ENCODE peak calls at places on chromosomes 5 and 9, in six cellular contexts. M is lower lobe of right lung, I is HL-60, W is GM13977, E is kidney epithelial cell, N is spleen. T is an unnamed sample.

GRCh38 chr5:174218162-174218561 is 172.7 kb downstream of the NSG2 start:
- DNase-seq in M (no peak), I (no peak), W (no peak), E (no peak), N (no peak), T (no peak)

GRCh38 chr9:96232539-96233241 is 69.3 kb downstream of the HSD17B3 start:
- DNase-seq in M (no peak), I (no peak), W (peak; percentile 69), E (no peak), N (no peak), T (peak; percentile 50)

GRCh38 chr5:137657073-137657472 is 78.8 kb downstream of the KLHL3 start:
- DNase-seq in M (no peak), I (no peak), W (no peak), E (no peak), N (no peak), T (no peak)

GRCh38 chr9:91392435-91392834 is 30.7 kb upstream of the AUH start:
- DNase-seq in M (no peak), I (no peak), W (no peak), E (no peak), N (no peak), T (no peak)

GRCh38 chr5:16574789-16575785 is 41.7 kb downstream of the RETREG1 start:
- DNase-seq in M (no peak), I (no peak), W (no peak), E (peak; percentile 56), N (no peak), T (peak; percentile 76)

GRCh38 chr5:45604092-45604491 is 92.1 kb downstream of the HCN1 start:
- DNase-seq in M (no peak), I (no peak), W (no peak), E (no peak), N (no peak), T (no peak)

GRCh38 chr5:2742921-2743679 is 8.4 kb downstream of the IRX2 start:
- DNase-seq in M (no peak), I (no peak), W (no peak), E (no peak), N (no peak), T (no peak)

GRCh38 chr9:118023649-118024048 is 319.4 kb downstream of the TLR4 start:
- DNase-seq in M (no peak), I (no peak), W (no peak), E (no peak), N (no peak), T (no peak)

GRCh38 chr9:131584858-131585257 is 39.5 kb downstream of the PRRT1B start:
- DNase-seq in M (no peak), I (no peak), W (no peak), E (no peak), N (peak; percentile 65), T (no peak)

GRCh38 chr9:91427873-91428272 is 4.2 kb upstream of the NFIL3 start:
- DNase-seq in M (no peak), I (no peak), W (no peak), E (no peak), N (no peak), T (no peak)

GRCh38 chr5:132019857-132020555 is 8.5 kb upstream of the ACSL6 start:
- DNase-seq in M (no peak), I (no peak), W (peak; percentile 83), E (no peak), N (peak; percentile 74), T (no peak)

GRCh38 chr5:147339313-147339712 is 104.5 kb downstream of the STK32A start:
- DNase-seq in M (no peak), I (no peak), W (no peak), E (no peak), N (no peak), T (no peak)

GRCh38 chr9:89850633-89851325 is 246.0 kb downstream of the GADD45G start:
- DNase-seq in M (peak; percentile 53), I (no peak), W (no peak), E (no peak), N (peak; percentile 17), T (peak; percentile 41)

GRCh38 chr9:105083246-105083645 is 155.3 kb upstream of the ABCA1 start:
- DNase-seq in M (no peak), I (no peak), W (no peak), E (no peak), N (no peak), T (no peak)

DNA sequence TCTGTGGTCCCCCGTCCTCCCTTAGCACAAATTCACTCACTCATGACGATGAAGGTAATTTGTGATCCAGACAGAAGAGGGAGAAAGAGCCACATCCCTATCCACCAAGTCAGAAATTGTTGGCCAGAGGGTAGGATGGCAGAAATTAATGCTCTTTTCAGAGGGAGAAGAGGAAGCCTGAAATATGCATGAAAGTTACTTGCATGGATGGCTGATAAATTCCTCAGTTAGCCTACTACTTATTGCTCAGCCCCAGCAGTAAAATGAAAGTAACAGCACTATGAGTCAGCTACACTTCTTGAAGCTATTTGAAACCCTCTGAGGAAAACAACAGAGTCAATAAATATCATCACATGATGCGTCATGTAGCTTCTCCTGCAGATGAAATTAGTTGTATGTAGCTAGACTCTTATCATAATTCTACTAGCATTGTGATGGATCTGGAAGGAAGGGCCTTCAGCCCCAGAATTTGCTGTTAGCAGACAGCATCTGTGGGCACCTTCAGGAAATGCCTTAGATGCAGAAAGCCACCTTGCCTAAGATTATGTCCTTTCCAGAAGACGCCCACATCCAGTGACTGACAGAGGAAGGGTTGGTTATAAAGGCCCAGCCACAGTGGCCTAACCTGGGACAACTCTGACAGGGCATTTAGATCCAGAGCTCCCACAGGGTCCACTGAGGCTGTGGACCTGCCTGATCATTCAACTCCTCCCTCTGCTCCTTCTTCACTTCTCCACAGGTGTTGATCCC is 81.2 kb upstream of the CCDC112 start:
- DNase-seq in M (no peak), I (no peak), W (peak; percentile 34), E (peak; percentile 84), N (no peak), T (no peak)
- TF ChIP-seq CTCF in M (peak; percentile 22), I (no peak), W (no peak), E (peak; percentile 34), N (no peak), T (peak; percentile 50)

GRCh38 chr9:101478444-101478843 is 42.9 kb upstream of the ALDOB start:
- DNase-seq in M (no peak), I (no peak), W (no peak), E (no peak), N (no peak), T (no peak)
- TF ChIP-seq CTCF in M (no peak), I (no peak), W (no peak), E (no peak), N (no peak), T (no peak)

GRCh38 chr9:7392161-7392560 is 407.4 kb downstream of the DMAC1 start:
- DNase-seq in M (no peak), I (no peak), W (no peak), E (no peak), N (no peak), T (no peak)
- TF ChIP-seq CTCF in M (no peak), I (no peak), W (no peak), E (no peak), N (no peak), T (no peak)

GRCh38 chr5:9316041-9316440 is 229.8 kb downstream of the SEMA5A start:
- DNase-seq in M (no peak), I (no peak), W (no peak), E (no peak), N (no peak), T (no peak)

GRCh38 chr5:9316733-9317132 is 229.1 kb downstream of the SEMA5A start:
- DNase-seq in M (no peak), I (no peak), W (no peak), E (no peak), N (no peak), T (no peak)

GRCh38 chr5:9313751-9314150 is 232.1 kb downstream of the SEMA5A start:
- DNase-seq in M (no peak), I (no peak), W (no peak), E (no peak), N (no peak), T (no peak)

GRCh38 chr5:9320652-9321051 is 225.2 kb downstream of the SEMA5A start:
- DNase-seq in M (no peak), I (no peak), W (no peak), E (no peak), N (no peak), T (no peak)

GRCh38 chr5:9318031-9318430 is 227.8 kb downstream of the SEMA5A start:
- DNase-seq in M (no peak), I (no peak), W (no peak), E (no peak), N (no peak), T (no peak)
- TF ChIP-seq CTCF in M (no peak), I (no peak), W (no peak), E (no peak), N (no peak), T (no peak)

DNA sequence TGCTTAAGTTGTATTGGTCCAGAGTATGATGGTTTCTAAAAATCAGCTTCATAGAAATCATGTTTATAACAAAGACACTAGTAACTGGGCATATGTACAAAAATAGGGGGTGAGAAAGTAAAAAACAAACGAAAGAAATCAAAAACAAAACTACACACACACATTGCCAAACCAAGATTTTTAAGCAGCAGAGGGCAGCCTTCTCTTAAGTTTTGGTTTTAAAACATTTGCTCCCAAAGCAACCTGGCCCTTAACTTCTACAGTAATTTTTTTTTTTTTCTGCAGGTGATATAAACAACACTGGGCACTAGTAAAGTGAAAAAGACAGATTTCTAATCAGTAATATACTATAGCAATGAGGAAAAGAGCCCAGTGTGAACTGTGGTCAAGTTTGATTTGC is 13.5 kb upstream of the GAPT start:
- DNase-seq in M (no peak), I (no peak), W (no peak), E (no peak), N (no peak), T (no peak)
- TF ChIP-seq CTCF in M (no peak), I (no peak), W (peak; percentile 35), E (peak; percentile 20), N (no peak), T (no peak)